ENCODE peak calls at places on chromosomes 3 and 15, in nine cellular contexts. W is suprapubic skin, S is PC-3, O is tibial artery, K is heart right ventricle, N is transverse colon, Z is BJ, L is Peyer's patch, P is ovary. V is an unnamed sample. For H3K36me3, the result is how much of the 10 kb centered on the place peaks cover.

GRCh38 chr15:91553455-91553854 is 300.1 kb upstream of the SLCO3A1 start:
- DNase-seq in W (no peak), S (no peak), O (no peak), K (no peak), N (no peak), Z (no peak), L (no peak), P (no peak), V (no peak)

GRCh38 chr3:187565701-187566100 is 104.5 kb downstream of the SST start:
- DNase-seq in W (no peak), S (no peak), O (no peak), K (no peak), N (no peak), Z (no peak), L (no peak), P (no peak), V (no peak)

GRCh38 chr15:71357357-71357756 is 242.1 kb downstream of the THSD4 start:
- DNase-seq in W (no peak), S (no peak), O (no peak), K (peak), N (peak), Z (no peak), L (no peak), P (no peak), V (no peak)

GRCh38 chr3:38834110-38834509 is 18.1 kb upstream of the SCN10A start:
- DNase-seq in W (no peak), S (peak), O (peak), K (peak), N (peak), Z (peak), L (no peak), P (no peak), V (peak)

GRCh38 chr15:77775851-77776250 is 143.1 kb upstream of the LINGO1 start:
- DNase-seq in W (no peak), S (no peak), O (no peak), K (no peak), N (no peak), Z (no peak), L (no peak), P (no peak), V (no peak)

GRCh38 chr15:68106656-68107055 is 52.5 kb downstream of the PIAS1 start:
- DNase-seq in W (no peak), S (no peak), O (no peak), K (no peak), N (no peak), Z (no peak), L (no peak), P (no peak), V (no peak)

GRCh38 chr15:99390667-99391066 is 139.4 kb downstream of the LRRC28 start:
- DNase-seq in W (no peak), S (peak), O (no peak), K (no peak), N (no peak), Z (no peak), L (no peak), P (no peak), V (no peak)

GRCh38 chr3:40432793-40433192 is 24.3 kb upstream of the RPL14 start:
- DNase-seq in W (no peak), S (peak), O (no peak), K (no peak), N (no peak), Z (no peak), L (no peak), P (no peak), V (no peak)

GRCh38 chr3:179837374-179837773 is 184.5 kb downstream of the USP13 start:
- DNase-seq in W (no peak), S (no peak), O (no peak), K (no peak), N (no peak), Z (no peak), L (no peak), P (no peak), V (no peak)

GRCh38 chr15:89494941-89495637 is 1.3 kb downstream of the RHCG start:
- DNase-seq in W (peak), S (peak), O (no peak), K (no peak), N (peak), Z (no peak), L (no peak), P (no peak), V (no peak)

GRCh38 chr3:189276481-189277190 is 104.9 kb downstream of the TPRG1 start:
- DNase-seq in W (no peak), S (peak), O (peak), K (no peak), N (peak), Z (peak), L (no peak), P (no peak), V (peak)

GRCh38 chr3:68009865-68010264 is 355.5 kb upstream of the SUCLG2 start:
- DNase-seq in W (no peak), S (no peak), O (no peak), K (no peak), N (no peak), Z (no peak), L (no peak), P (no peak), V (no peak)

GRCh38 chr3:68007621-68008226 is 353.3 kb upstream of the SUCLG2 start:
- DNase-seq in W (no peak), S (no peak), O (no peak), K (no peak), N (no peak), Z (no peak), L (no peak), P (no peak), V (peak)
- TF ChIP-seq CTCF in W (no peak), S (no peak), O (no peak), K (no peak), N (no peak), Z (no peak), L (no peak), P (no peak), V (peak)

GRCh38 chr15:43404130-43404529 is 33.2 kb downstream of the TUBGCP4 start:
- DNase-seq in W (no peak), S (no peak), O (no peak), K (no peak), N (no peak), Z (no peak), L (no peak), P (no peak), V (no peak)

GRCh38 chr15:43403616-43404015 is 32.7 kb downstream of the TUBGCP4 start:
- DNase-seq in W (no peak), S (no peak), O (no peak), K (no peak), N (no peak), Z (no peak), L (no peak), P (no peak), V (no peak)

GRCh38 chr15:43408789-43409188 is 37.9 kb downstream of the TUBGCP4 start:
- DNase-seq in W (no peak), S (no peak), O (no peak), K (no peak), N (no peak), Z (no peak), L (no peak), P (no peak), V (no peak)

GRCh38 chr15:43406808-43407207 is 35.9 kb downstream of the TUBGCP4 start:
- DNase-seq in W (no peak), S (no peak), O (no peak), K (no peak), N (no peak), Z (no peak), L (no peak), P (no peak), V (no peak)

GRCh38 chr15:43406192-43406591 is 35.3 kb downstream of the TUBGCP4 start:
- DNase-seq in W (no peak), S (no peak), O (no peak), K (no peak), N (no peak), Z (no peak), L (no peak), P (no peak), V (no peak)
- H3K36me3 ChIP-seq in W (half or more), S (half or more), O (half or more), K (half or more), N (under half), Z (under half), L (under half), P (under half), V (under half)

DNA sequence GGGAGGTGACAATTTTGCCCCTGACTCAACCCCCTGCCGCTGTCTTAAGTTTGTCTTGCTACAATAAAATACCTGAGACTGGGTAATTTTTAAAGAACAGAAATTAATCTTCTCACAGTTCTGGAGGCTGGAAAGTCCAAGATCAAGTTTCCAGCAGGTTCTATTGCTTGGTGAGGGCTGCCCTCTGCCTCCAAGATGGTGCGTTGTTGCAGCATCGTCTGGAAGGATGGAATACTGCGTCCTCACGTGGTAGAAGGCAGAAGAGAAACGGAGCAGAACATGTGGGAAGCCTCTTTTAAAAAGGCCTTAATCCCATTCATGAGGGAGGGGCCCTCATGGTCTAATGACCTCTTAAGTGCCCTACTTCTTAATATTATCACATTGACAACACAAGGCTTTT is 87.3 kb upstream of the SNTN start:
- DNase-seq in W (no peak), S (no peak), O (no peak), K (no peak), N (no peak), Z (no peak), L (no peak), P (no peak), V (no peak)
- TF ChIP-seq CTCF in W (no peak), S (no peak), O (no peak), K (no peak), N (no peak), Z (no peak), L (peak), P (no peak), V (no peak)

DNA sequence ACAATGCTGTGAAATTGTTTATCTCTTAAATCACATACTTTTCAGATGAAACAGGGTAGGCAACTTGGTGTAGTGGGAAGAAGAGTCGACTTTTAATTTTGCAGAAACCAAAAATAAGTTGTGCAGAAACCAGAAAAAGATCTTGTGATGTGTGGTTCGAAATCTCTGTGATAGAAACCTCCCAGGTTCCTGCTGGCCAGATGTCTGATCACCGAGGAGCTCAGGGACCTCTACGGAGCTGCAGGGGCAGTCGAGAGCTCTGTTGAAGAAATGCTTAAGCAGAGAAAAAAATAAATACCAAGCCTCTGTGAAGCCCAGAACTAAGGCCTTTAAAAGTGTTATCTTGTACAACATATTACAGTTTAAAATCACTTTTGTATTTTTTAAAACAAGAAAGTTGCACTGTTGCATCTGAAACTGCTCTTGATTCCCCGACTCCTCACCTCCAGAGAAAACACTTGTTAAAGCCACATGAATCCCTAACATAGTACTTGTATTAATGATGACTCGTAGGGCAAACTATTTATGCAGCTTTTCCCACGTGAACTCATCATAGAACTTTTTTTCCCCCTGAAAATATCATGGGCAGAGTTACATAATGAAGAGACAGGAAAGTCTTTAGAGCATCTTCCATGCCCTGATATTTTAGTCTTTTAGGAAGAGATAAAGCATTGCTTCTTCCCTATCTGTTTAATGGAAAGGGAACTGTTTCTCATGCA is 51.3 kb downstream of the CCK start:
- DNase-seq in W (no peak), S (peak), O (no peak), K (no peak), N (no peak), Z (peak), L (no peak), P (no peak), V (no peak)
- H3K36me3 ChIP-seq in W (half or more), S (under half), O (half or more), K (half or more), N (under half), Z (under half), L (under half), P (under half), V (under half)

DNA sequence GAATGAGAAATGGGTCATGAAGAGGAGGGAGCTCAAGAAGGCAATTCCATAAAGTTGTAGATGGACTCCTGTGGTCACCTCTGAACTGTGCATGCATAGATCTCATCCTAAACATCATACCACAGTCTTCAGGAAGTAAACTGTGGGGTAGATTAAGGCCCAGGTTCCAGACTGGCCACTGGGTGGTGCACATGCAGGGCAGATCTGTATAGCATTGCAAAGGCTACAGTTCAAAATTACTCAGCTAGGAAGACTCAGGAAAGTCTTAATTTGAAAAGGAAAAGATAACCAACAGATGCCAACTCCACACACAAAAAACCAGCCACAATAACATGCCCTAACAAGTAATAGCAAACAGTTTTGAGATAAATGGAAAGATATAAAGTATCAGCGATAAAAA is 20.3 kb downstream of the KY start:
- DNase-seq in W (no peak), S (peak), O (no peak), K (no peak), N (no peak), Z (no peak), L (no peak), P (no peak), V (no peak)
- TF ChIP-seq CTCF in W (no peak), S (peak), O (no peak), K (no peak), N (no peak), Z (peak), L (no peak), P (no peak), V (no peak)

GRCh38 chr3:89527736-89528335 is 420.4 kb downstream of the EPHA3 start:
- DNase-seq in W (no peak), S (no peak), O (no peak), K (no peak), N (no peak), Z (no peak), L (no peak), P (no peak), V (no peak)

GRCh38 chr3:89521328-89521727 is 413.9 kb downstream of the EPHA3 start:
- DNase-seq in W (no peak), S (no peak), O (no peak), K (no peak), N (no peak), Z (no peak), L (no peak), P (peak), V (no peak)

GRCh38 chr3:89525597-89525996 is 418.2 kb downstream of the EPHA3 start:
- DNase-seq in W (no peak), S (no peak), O (no peak), K (no peak), N (no peak), Z (no peak), L (no peak), P (no peak), V (no peak)

GRCh38 chr3:89522168-89522567 is 414.7 kb downstream of the EPHA3 start:
- DNase-seq in W (no peak), S (no peak), O (no peak), K (no peak), N (no peak), Z (no peak), L (no peak), P (no peak), V (no peak)
- H3K36me3 ChIP-seq in W (under half), S (under half), O (under half), K (under half), N (under half), Z (under half), L (under half), P (under half), V (under half)

DNA sequence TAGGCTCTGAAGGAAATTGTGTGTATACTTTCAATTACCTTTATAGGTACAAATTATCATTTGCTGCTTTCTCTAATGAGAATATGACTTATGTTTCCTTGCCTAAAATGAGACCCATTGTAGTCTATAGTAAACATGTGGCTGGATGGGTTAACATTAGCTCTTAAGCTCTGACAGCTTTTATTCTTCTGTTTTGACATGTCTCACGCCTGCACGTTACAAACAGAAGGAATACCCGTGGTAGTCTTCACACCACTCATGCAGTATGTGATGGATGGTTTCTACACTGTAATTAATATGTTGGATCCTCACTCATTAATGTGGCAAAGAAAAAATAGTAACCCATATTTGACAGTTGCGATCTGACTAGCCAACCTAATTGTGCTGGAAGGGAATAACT is 133.4 kb upstream of the MITF start:
- DNase-seq in W (no peak), S (no peak), O (no peak), K (no peak), N (no peak), Z (no peak), L (no peak), P (no peak), V (no peak)
- TF ChIP-seq CTCF in W (no peak), S (no peak), O (no peak), K (no peak), N (no peak), Z (no peak), L (no peak), P (no peak), V (no peak)

GRCh38 chr3:184185461-184186183 is 377 bp upstream of the ABCF3 start:
- DNase-seq in W (peak), S (peak), O (peak), K (peak), N (peak), Z (peak), L (peak), P (peak), V (peak)
- H3K36me3 ChIP-seq in W (half or more), S (half or more), O (half or more), K (half or more), N (under half), Z (half or more), L (under half), P (under half), V (under half)

DNA sequence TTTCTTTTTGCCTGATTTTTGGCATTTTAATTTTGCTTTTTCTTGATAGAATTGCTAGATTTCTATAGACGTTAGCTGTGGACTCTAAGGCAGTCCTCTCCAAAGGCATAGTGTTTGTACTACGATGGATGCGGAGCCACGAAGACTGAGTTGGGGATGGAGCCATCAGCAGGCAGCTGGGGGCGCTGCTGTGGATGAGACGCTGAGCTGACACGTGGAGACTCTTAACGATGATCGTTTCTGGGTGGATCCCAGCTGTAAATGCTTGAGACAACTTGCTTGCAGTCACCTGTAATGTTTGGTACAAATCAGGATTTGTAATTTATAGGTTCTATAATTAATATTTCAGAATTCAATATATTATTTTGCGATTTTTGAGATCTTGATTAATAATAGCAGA is 13.3 kb upstream of the PPP1R2 start:
- DNase-seq in W (no peak), S (peak), O (no peak), K (no peak), N (peak), Z (no peak), L (peak), P (no peak), V (no peak)
- TF ChIP-seq CTCF in W (no peak), S (peak), O (no peak), K (peak), N (peak), Z (peak), L (peak), P (no peak), V (peak)